ENCODE peak calls at places on chromosomes 12 and 14, in eight cellular contexts. Z, M, E, V, S, Q, I and G are unnamed samples.

GRCh38 chr14:105253329-105253682 is 5.0 kb downstream of the BTBD6 start:
- DNase-seq in V (no peak), S (no peak), I (no peak), E (no peak), Z (no peak), M (no peak), Q (no peak), G (no peak)

GRCh38 chr12:44942714-44943113 is 66.6 kb upstream of the NELL2 start:
- DNase-seq in M (no peak), V (no peak), E (no peak), S (no peak), I (no peak), Q (no peak), Z (no peak), G (no peak)

GRCh38 chr12:121568971-121569808 is 11.6 kb downstream of the KDM2B start:
- DNase-seq in S (no peak), Z (no peak), V (no peak), I (no peak), M (no peak), E (no peak), Q (no peak), G (no peak)

GRCh38 chr12:92955997-92956663 is 27.0 kb upstream of the EEA1 start:
- DNase-seq in V (no peak), Z (no peak), I (no peak), S (no peak), M (no peak), E (no peak), Q (no peak), G (no peak)

GRCh38 chr12:14998941-14999340 is 26.1 kb downstream of the PDE6H start:
- DNase-seq in Z (no peak), M (no peak), V (no peak), I (no peak), Q (no peak), S (no peak), E (no peak), G (no peak)

GRCh38 chr14:75578786-75579781 is 664 bp downstream of the FLVCR2 start:
- DNase-seq in V (peak), Z (peak), E (peak), M (peak), Q (no peak), I (peak), S (no peak), G (no peak)

GRCh38 chr12:52337054-52337453 is 15.9 kb upstream of the KRT83 start:
- DNase-seq in Z (no peak), Q (no peak), V (no peak), S (no peak), E (no peak), I (no peak), M (no peak), G (no peak)

GRCh38 chr12:101733166-101733565 is 6.1 kb downstream of the SYCP3 start:
- DNase-seq in M (no peak), S (no peak), E (no peak), V (no peak), Q (no peak), Z (no peak), I (no peak), G (no peak)

GRCh38 chr14:105411017-105411941 is 8.3 kb upstream of the MTA1 start:
- DNase-seq in M (peak), Q (peak), V (no peak), S (no peak), I (no peak), Z (no peak), E (peak), G (peak)

GRCh38 chr12:121990692-121991603 is 30.7 kb upstream of the BCL7A start:
- DNase-seq in I (no peak), V (no peak), Q (no peak), M (no peak), Z (no peak), E (no peak), S (no peak), G (no peak)

GRCh38 chr12:53719649-53720048 is 7.6 kb downstream of the CALCOCO1 start:
- DNase-seq in E (no peak), V (no peak), Z (no peak), I (no peak), Q (no peak), M (no peak), S (no peak), G (no peak)

GRCh38 chr14:98177551-98177950 is 1094.4 kb downstream of the BCL11B start:
- DNase-seq in V (no peak), I (no peak), E (no peak), S (no peak), M (no peak), Z (no peak), Q (no peak), G (no peak)

GRCh38 chr12:79300199-79300568 is 390.6 kb downstream of the PAWR start:
- DNase-seq in S (no peak), Q (no peak), M (no peak), Z (peak), V (no peak), E (no peak), I (no peak), G (peak)

GRCh38 chr12:16599081-16599480 is 6.9 kb downstream of the LMO3 start:
- DNase-seq in Z (no peak), S (no peak), Q (no peak), E (no peak), M (no peak), I (no peak), V (no peak), G (no peak)

GRCh38 chr12:11823043-11823442 is 173.6 kb downstream of the ETV6 start:
- DNase-seq in V (no peak), Z (no peak), M (no peak), S (no peak), Q (no peak), I (no peak), E (no peak), G (no peak)

GRCh38 chr12:120370343-120371243 is 1.6 kb upstream of the MSI1 start:
- DNase-seq in S (no peak), Z (no peak), V (no peak), I (no peak), M (no peak), E (no peak), Q (no peak), G (no peak)

GRCh38 chr12:6186114-6186827 is 13.9 kb upstream of the CD9 start:
- DNase-seq in Q (no peak), I (no peak), V (no peak), S (no peak), E (no peak), Z (no peak), M (no peak), G (no peak)

GRCh38 chr12:49909826-49910225 is 6.1 kb upstream of the FAIM2 start:
- DNase-seq in M (no peak), S (no peak), Z (peak), V (no peak), E (no peak), I (no peak), Q (peak), G (peak)

GRCh38 chr12:873954-874353 is 75.5 kb downstream of the RAD52 start:
- DNase-seq in S (peak), V (no peak), Z (peak), I (no peak), E (no peak), Q (no peak), M (no peak), G (no peak)

GRCh38 chr12:51814311-51815088 is 34.0 kb downstream of the FIGNL2 start:
- DNase-seq in E (peak), M (peak), Z (peak), I (peak), V (no peak), S (peak), Q (peak), G (peak)

GRCh38 chr14:24329736-24330135 is 5.1 kb downstream of the ADCY4 start:
- DNase-seq in Q (peak), S (no peak), E (peak), M (no peak), Z (no peak), V (peak), I (peak), G (peak)

GRCh38 chr14:34043627-34044372 is 92.9 kb upstream of the EGLN3 start:
- DNase-seq in M (peak), I (no peak), Z (peak), Q (no peak), S (no peak), V (no peak), E (no peak), G (no peak)

GRCh38 chr12:19166387-19166786 is 36.9 kb downstream of the PLEKHA5 start:
- DNase-seq in M (no peak), Z (no peak), E (peak), Q (peak), I (no peak), V (no peak), S (no peak), G (no peak)

GRCh38 chr12:19183121-19183838 is 53.7 kb downstream of the PLEKHA5 start:
- DNase-seq in S (no peak), Q (no peak), V (no peak), Z (no peak), M (no peak), E (no peak), I (no peak), G (peak)

GRCh38 chr12:52400906-52401305 is 5.2 kb downstream of the KRT82 start:
- DNase-seq in Q (no peak), E (no peak), I (no peak), S (no peak), M (peak), Z (no peak), V (no peak), G (no peak)

GRCh38 chr12:84375472-84375871 is 537.1 kb downstream of the SLC6A15 start:
- DNase-seq in E (no peak), I (no peak), S (no peak), V (no peak), Q (no peak), M (no peak), Z (no peak), G (no peak)

GRCh38 chr12:98646165-98646764 is 1.2 kb downstream of the APAF1 start:
- DNase-seq in E (no peak), Z (peak), S (no peak), V (no peak), M (no peak), Q (no peak), I (no peak), G (peak)

GRCh38 chr12:25992026-25992782 is 33.7 kb downstream of the RASSF8 start:
- DNase-seq in M (no peak), Q (no peak), Z (no peak), S (no peak), E (no peak), I (no peak), V (no peak), G (no peak)

GRCh38 chr12:9793774-9794395 is 33.2 kb upstream of the CD69 start:
- DNase-seq in S (no peak), V (no peak), Q (no peak), Z (no peak), I (no peak), E (no peak), M (no peak), G (peak)

GRCh38 chr12:107091989-107092641 is 1.2 kb downstream of the CRY1 start:
- DNase-seq in M (no peak), E (no peak), Z (peak), S (no peak), V (peak), I (peak), Q (no peak), G (peak)

GRCh38 chr14:73133795-73134194 is 2.5 kb upstream of the PSEN1 start:
- DNase-seq in Q (no peak), E (no peak), Z (no peak), S (no peak), M (no peak), I (no peak), V (no peak), G (no peak)

GRCh38 chr14:21049263-21049662 is 7.1 kb downstream of the RNASE7 start:
- DNase-seq in S (no peak), V (no peak), Q (no peak), I (no peak), M (no peak), Z (no peak), E (no peak), G (no peak)

GRCh38 chr14:103319422-103319821 is 14.6 kb upstream of the EIF5 start:
- DNase-seq in Z (no peak), M (no peak), V (no peak), I (no peak), Q (no peak), E (no peak), S (no peak), G (no peak)

GRCh38 chr12:32881107-32881506 is 15.5 kb downstream of the PKP2 start:
- DNase-seq in E (no peak), Q (no peak), S (no peak), I (no peak), Z (no peak), M (no peak), V (no peak), G (no peak)

GRCh38 chr12:79164890-79165289 is 300.3 kb downstream of the SYT1 start:
- DNase-seq in E (no peak), V (no peak), I (no peak), Z (no peak), M (no peak), Q (no peak), S (no peak), G (no peak)

GRCh38 chr12:122366685-122367475 is 55.6 kb downstream of the CLIP1 start:
- DNase-seq in V (peak), Z (peak), E (no peak), Q (no peak), I (peak), S (peak), M (no peak), G (peak)

GRCh38 chr14:76961631-76962302 is 66.7 kb downstream of the IRF2BPL start:
- DNase-seq in Z (peak), E (peak), I (peak), S (peak), V (peak), Q (peak), M (peak), G (peak)

GRCh38 chr12:57238854-57239554 is 9.5 kb downstream of the SHMT2 start:
- DNase-seq in S (peak), I (peak), Z (peak), E (peak), Q (peak), M (peak), V (peak), G (peak)
- TF ChIP-seq POLR2A in S (no peak), I (no peak), Z (no peak), E (no peak), Q (no peak), M (no peak), V (no peak), G (no peak)

GRCh38 chr14:89842852-89843251 is 111.7 kb downstream of the EFCAB11 start:
- DNase-seq in E (no peak), V (no peak), Q (no peak), I (no peak), M (no peak), Z (peak), S (no peak), G (no peak)

GRCh38 chr14:89841855-89842254 is 112.7 kb downstream of the EFCAB11 start:
- DNase-seq in Q (no peak), V (no peak), I (no peak), E (no peak), M (no peak), S (no peak), Z (no peak), G (no peak)

GRCh38 chr14:89844508-89844907 is 110.0 kb downstream of the EFCAB11 start:
- DNase-seq in V (no peak), S (no peak), Z (no peak), Q (no peak), M (no peak), I (no peak), E (no peak), G (no peak)

GRCh38 chr14:89848165-89848564 is 106.4 kb downstream of the EFCAB11 start:
- DNase-seq in M (no peak), V (no peak), Z (no peak), I (no peak), Q (no peak), S (no peak), E (no peak), G (no peak)

DNA sequence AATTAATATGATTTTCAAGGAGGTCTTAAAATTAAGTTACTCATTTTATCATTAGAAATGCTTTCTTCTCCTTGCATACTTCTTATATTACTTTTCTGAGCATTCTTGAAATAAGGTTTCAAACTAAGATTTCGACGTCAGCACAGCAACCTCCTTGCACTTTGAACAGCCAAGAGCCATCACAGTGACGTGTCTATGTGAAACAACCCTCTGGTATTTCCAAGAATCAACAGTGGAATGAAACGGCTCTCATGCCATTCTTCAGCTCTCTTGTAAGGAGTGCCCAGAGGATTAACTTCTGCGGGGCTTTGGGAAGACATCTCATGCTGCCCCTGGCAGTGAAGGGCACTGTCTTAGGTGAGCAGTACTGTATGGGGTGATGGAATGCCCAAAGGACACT is 109.2 kb downstream of the EFCAB11 start:
- DNase-seq in Q (no peak), I (no peak), M (no peak), Z (no peak), S (no peak), V (no peak), E (no peak), G (no peak)
- H3K4me3 ChIP-seq in Q (no peak), I (no peak), M (no peak), Z (no peak), S (no peak), V (no peak), E (no peak), G (no peak)

GRCh38 chr12:109115758-109116610 is at the start of gene ACACB:
- DNase-seq in I (peak), Z (peak), V (peak), M (peak), Q (peak), S (peak), E (peak), G (peak)
- TF ChIP-seq POLR2A in I (no peak), Z (peak), V (no peak), M (peak), Q (peak), S (no peak), E (peak), G (no peak)

GRCh38 chr12:67748761-67749075 is 100.2 kb downstream of the DYRK2 start:
- DNase-seq in Q (no peak), V (no peak), E (no peak), S (no peak), Z (no peak), I (no peak), M (no peak), G (no peak)
- H3K4me3 ChIP-seq in Q (no peak), V (no peak), E (no peak), S (no peak), Z (no peak), I (no peak), M (no peak), G (no peak)

GRCh38 chr12:2890388-2891239 is at the start of gene TULP3:
- DNase-seq in Q (peak), S (peak), Z (peak), I (peak), M (peak), E (peak), V (peak), G (peak)
- TF ChIP-seq POLR2A in Q (peak), S (peak), Z (peak), I (peak), M (peak), E (peak), V (peak), G (peak)

GRCh38 chr12:119180380-119181040 is 1.8 kb downstream of the HSPB8 start:
- DNase-seq in S (peak), I (peak), V (no peak), Q (peak), Z (no peak), M (no peak), E (no peak), G (no peak)
- H3K4me3 ChIP-seq in S (peak), I (peak), V (peak), Q (peak), Z (no peak), M (peak), E (peak), G (no peak)

GRCh38 chr14:22546722-22547071 is 42.3 kb downstream of the DAD1 start:
- DNase-seq in E (no peak), Z (no peak), Q (no peak), V (no peak), M (no peak), S (no peak), I (no peak), G (no peak)

GRCh38 chr14:22547948-22548750 is 40.9 kb downstream of the DAD1 start:
- DNase-seq in Q (no peak), I (no peak), V (no peak), M (no peak), Z (no peak), E (no peak), S (no peak), G (no peak)

GRCh38 chr14:22549304-22549962 is 39.6 kb downstream of the DAD1 start:
- DNase-seq in V (no peak), M (no peak), E (no peak), Q (no peak), Z (no peak), S (no peak), I (no peak), G (no peak)

GRCh38 chr14:22545842-22546721 is 42.9 kb downstream of the DAD1 start:
- DNase-seq in E (no peak), V (no peak), Z (no peak), M (no peak), S (no peak), I (no peak), Q (no peak), G (no peak)

GRCh38 chr14:22547309-22547947 is 41.6 kb downstream of the DAD1 start:
- DNase-seq in E (no peak), V (no peak), S (no peak), M (no peak), Q (no peak), Z (no peak), I (no peak), G (no peak)
- TF ChIP-seq POLR2A in E (no peak), V (no peak), S (no peak), M (no peak), Q (no peak), Z (no peak), I (no peak), G (no peak)